ENCODE peak calls at places on chromosomes 7 and 10, in five cellular contexts. G, Z, R, K and N are unnamed samples.

GRCh38 chr7:9127901-9128300 is 694.5 kb downstream of the NXPH1 start:
- DNase-seq in G (no peak), Z (no peak), R (no peak), K (no peak), N (no peak)

GRCh38 chr7:7265676-7266075 is 83.3 kb downstream of the C1GALT1 start:
- DNase-seq in G (no peak), Z (no peak), R (no peak), K (no peak), N (no peak)

GRCh38 chr10:49397036-49397999 is 1.4 kb upstream of the DRGX start:
- DNase-seq in G (no peak), Z (no peak), R (peak; percentile 5), K (no peak), N (no peak)

GRCh38 chr10:51862149-51862548 is 162.8 kb upstream of the CSTF2T start:
- DNase-seq in G (no peak), Z (no peak), R (no peak), K (no peak), N (no peak)

GRCh38 chr10:13885238-13885990 is 298.6 kb downstream of the PRPF18 start:
- DNase-seq in G (no peak), Z (no peak), R (no peak), K (no peak), N (no peak)

GRCh38 chr7:22480523-22481075 is 19.4 kb downstream of the STEAP1B start:
- DNase-seq in G (no peak), Z (peak; percentile 5), R (no peak), K (no peak), N (no peak)

GRCh38 chr7:107972075-107972482 is 30.9 kb downstream of the LAMB1 start:
- DNase-seq in G (peak; percentile 98), Z (no peak), R (peak; percentile 67), K (no peak), N (no peak)

GRCh38 chr7:26156454-26157365 is 4.7 kb downstream of the NFE2L3 start:
- DNase-seq in G (peak; percentile 90), Z (peak; percentile 96), R (no peak), K (peak; percentile 93), N (peak; percentile 92)

GRCh38 chr7:28904539-28905143 is 53.5 kb downstream of the TRIL start:
- DNase-seq in G (peak; percentile 55), Z (no peak), R (no peak), K (no peak), N (no peak)

GRCh38 chr7:121303422-121304171 is 25.2 kb upstream of the WNT16 start:
- DNase-seq in G (no peak), Z (no peak), R (no peak), K (no peak), N (no peak)

GRCh38 chr10:130512936-130513335 is 376.7 kb downstream of the GLRX3 start:
- DNase-seq in G (no peak), Z (no peak), R (no peak), K (no peak), N (no peak)

GRCh38 chr7:143979359-143979758 is 20.8 kb upstream of the OR6B1 start:
- DNase-seq in G (peak; percentile 65), Z (peak; percentile 8), R (no peak), K (peak; percentile 91), N (no peak)

GRCh38 chr7:44281811-44282600 is 43.4 kb downstream of the CAMK2B start:
- DNase-seq in G (no peak), Z (no peak), R (no peak), K (no peak), N (no peak)

GRCh38 chr7:107506683-107507339 is 37.0 kb downstream of the GPR22 start:
- DNase-seq in G (peak; percentile 18), Z (peak; percentile 91), R (no peak), K (peak; percentile 94), N (no peak)

GRCh38 chr7:22607180-22607579 is 107.2 kb upstream of the STEAP1B start:
- DNase-seq in G (no peak), Z (no peak), R (no peak), K (no peak), N (no peak)

GRCh38 chr10:5876181-5876768 is 13.4 kb downstream of the ANKRD16 start:
- DNase-seq in G (peak; percentile 87), Z (peak; percentile 31), R (no peak), K (no peak), N (no peak)

GRCh38 chr7:101216860-101217387 is 457 bp downstream of the PLOD3 start:
- DNase-seq in G (peak; percentile 17), Z (peak; percentile 16), R (no peak), K (no peak), N (no peak)

DNA sequence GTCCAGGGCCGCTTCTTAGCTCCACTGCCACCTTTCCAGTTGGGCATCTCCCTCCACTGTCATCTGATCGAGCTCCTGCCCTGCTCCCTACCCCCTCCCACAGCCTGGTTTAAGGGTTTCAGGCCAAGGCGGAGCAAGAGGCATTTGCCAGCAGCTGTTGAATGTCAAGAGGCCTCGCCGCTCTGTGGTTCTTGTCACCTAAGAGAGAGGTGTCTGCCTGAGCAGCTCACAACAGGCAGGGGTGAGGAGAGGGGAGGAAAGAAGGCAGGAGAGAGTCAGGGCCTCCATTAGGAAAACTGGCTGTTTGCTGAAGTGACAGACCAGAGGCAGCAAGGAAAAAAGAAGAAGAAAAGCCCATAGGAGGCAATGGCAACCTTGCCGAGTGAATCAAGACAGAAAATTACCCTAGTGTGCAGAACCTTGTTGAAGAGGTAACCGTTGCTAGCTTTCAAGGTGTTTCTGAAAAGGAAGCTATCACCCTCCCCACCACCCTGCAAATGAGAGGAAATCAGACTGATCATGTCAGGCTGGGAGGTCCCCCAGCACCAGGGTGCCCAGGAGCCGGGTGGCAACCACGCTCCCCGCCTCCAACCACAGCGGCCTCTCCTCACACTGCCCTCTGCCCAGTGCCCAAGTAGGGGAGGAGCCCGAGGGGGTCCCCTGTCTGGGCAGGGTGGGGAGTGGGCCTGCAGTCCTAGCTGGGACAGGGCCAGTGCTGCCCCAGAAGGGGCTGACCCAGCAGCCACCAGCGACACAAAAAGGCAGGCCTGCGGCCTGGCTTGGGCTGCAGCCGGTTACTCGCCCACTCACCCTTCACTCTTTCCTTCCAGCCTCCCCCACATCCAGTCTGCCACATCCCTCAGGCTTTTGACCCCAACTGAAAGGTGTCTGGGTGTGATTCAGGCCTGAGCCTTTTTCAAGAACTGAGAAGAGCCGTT is 7.1 kb downstream of the GATA3 start:
- DNase-seq in G (no peak), Z (peak; percentile 55), R (no peak), K (no peak), N (no peak)
- H3K4me3 ChIP-seq in G (no peak overlapping the region), Z (no peak overlapping the region), R (no peak overlapping the region), K (no peak overlapping the region), N (no peak overlapping the region)

GRCh38 chr7:18570890-18571478 is 75.4 kb downstream of the HDAC9 start:
- DNase-seq in G (peak; percentile 77), Z (peak; percentile 22), R (peak; percentile 27), K (peak; percentile 78), N (no peak)
- TF ChIP-seq CTCF in G (peak; percentile 56), Z (peak; percentile 41), R (no peak), K (peak; percentile 76), N (peak; percentile 68)

DNA sequence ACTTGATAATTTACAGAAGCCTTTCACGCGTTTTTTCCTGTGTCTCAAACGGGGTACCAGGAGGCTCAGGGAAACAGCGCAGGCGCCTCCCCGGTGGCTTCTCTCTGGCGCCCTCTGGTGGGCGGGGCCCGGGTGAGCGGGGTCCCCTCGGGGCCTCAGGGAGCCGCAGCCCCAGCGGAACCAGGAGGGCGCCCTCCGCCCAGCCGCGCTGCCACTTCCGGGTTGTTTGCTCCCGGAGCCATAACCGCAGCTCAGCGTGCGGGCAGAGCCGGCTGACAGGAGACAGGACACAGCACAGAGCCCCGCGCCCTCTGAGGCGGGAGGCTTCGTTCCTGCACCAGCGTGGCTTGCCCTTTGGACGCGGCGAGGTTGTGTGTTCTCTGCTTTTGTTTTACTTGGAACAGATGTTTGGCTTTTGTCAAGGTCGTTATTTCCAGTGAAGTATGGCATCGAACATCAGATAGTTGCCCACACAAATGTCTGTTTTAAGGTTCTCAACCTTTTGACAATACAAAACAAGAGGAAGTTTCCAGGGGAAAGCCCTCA is 6.9 kb upstream of the CYP2E1 start:
- DNase-seq in G (peak; percentile 41), Z (peak; percentile 58), R (peak; percentile 93), K (peak; percentile 79), N (no peak)
- H3K4me3 ChIP-seq in G (peak overlapping the region; percentile 59), Z (peak overlapping the region; percentile 35), R (peak overlapping the region; percentile 60), K (peak overlapping the region; percentile 64), N (peak overlapping the region; percentile 48)

GRCh38 chr7:37353949-37354660 is 94.6 kb downstream of the ELMO1 start:
- DNase-seq in G (no peak), Z (no peak), R (no peak), K (no peak), N (no peak)

GRCh38 chr7:37354661-37355131 is 94.0 kb downstream of the ELMO1 start:
- DNase-seq in G (peak; percentile 68), Z (peak; percentile 76), R (peak; percentile 26), K (no peak), N (no peak)

GRCh38 chr7:37352251-37352650 is 96.4 kb downstream of the ELMO1 start:
- DNase-seq in G (no peak), Z (no peak), R (no peak), K (no peak), N (no peak)

GRCh38 chr7:37349979-37350590 is 98.6 kb downstream of the ELMO1 start:
- DNase-seq in G (no peak), Z (no peak), R (no peak), K (no peak), N (no peak)

GRCh38 chr7:37352974-37353948 is 95.4 kb downstream of the ELMO1 start:
- DNase-seq in G (no peak), Z (no peak), R (peak; percentile 63), K (peak; percentile 8), N (no peak)
- TF ChIP-seq CTCF in G (no peak), Z (no peak), R (no peak), K (peak; percentile 49), N (peak; percentile 8)

DNA sequence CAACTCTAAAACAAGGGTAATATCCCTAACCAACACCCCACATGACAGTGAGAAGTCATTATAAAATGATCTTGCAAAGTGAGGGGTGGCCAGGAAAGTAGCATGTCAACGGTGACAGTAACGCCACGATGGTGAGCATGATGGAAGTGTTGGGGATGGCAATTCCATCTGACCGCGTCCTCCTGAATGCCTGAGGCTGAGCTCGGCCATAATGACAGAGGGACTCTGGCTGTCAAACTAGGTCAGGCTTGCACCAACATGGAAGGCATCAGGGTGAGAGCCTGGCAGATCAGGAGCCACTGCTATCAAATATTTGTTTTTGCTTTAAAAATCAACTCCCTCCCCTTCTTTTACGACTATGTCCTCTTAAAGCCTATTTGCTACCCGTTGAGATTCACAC is 55.7 kb upstream of the EFCAB10 start:
- DNase-seq in G (no peak), Z (no peak), R (no peak), K (no peak), N (no peak)
- H3K4me3 ChIP-seq in G (no peak overlapping the region), Z (no peak overlapping the region), R (no peak overlapping the region), K (no peak overlapping the region), N (no peak overlapping the region)

GRCh38 chr7:75646551-75647102 is 92.1 kb downstream of the HIP1 start:
- DNase-seq in G (no peak), Z (no peak), R (no peak), K (no peak), N (no peak)
- TF ChIP-seq CTCF in G (no peak), Z (no peak), R (no peak), K (no peak), N (no peak)

GRCh38 chr10:688621-689426 is 644 bp downstream of the DIP2C start:
- DNase-seq in G (peak; percentile 54), Z (peak; percentile 43), R (peak; percentile 54), K (peak; percentile 5), N (no peak)
- H3K4me3 ChIP-seq in G (peak overlapping the region; percentile 77), Z (no peak overlapping the region), R (peak overlapping the region; percentile 82), K (peak overlapping the region; percentile 79), N (peak overlapping the region; percentile 84)